ENCODE peak calls at places on chromosome 3, in four cellular contexts. One of them, this sample, is unnamed.

GRCh38 chr3:59056706-59057105 is 6.9 kb upstream of the CFAP20DC start:
- DNase-seq in IMR-90: peak; percentile 19
- DNase-seq in neuronal stem cell: no peak
- DNase-seq in H1: no peak
- DNase-seq in this sample: no peak

GRCh38 chr3:121545049-121545563 is 682 bp downstream of the POLQ start:
- DNase-seq in IMR-90: no peak
- DNase-seq in neuronal stem cell: no peak
- DNase-seq in H1: no peak
- DNase-seq in this sample: peak; percentile 36

GRCh38 chr3:151538706-151539403 is 78.0 kb upstream of the IGSF10 start:
- DNase-seq in IMR-90: peak; percentile 30
- DNase-seq in neuronal stem cell: no peak
- DNase-seq in H1: no peak
- DNase-seq in this sample: peak; percentile 41

GRCh38 chr3:13515786-13516783 is 32.8 kb upstream of the FBLN2 start:
- DNase-seq in IMR-90: no peak
- DNase-seq in neuronal stem cell: no peak
- DNase-seq in H1: no peak
- DNase-seq in this sample: no peak

GRCh38 chr3:136042608-136043221 is 77.2 kb downstream of the PPP2R3A start:
- DNase-seq in IMR-90: peak; percentile 70
- DNase-seq in neuronal stem cell: peak; percentile 15
- DNase-seq in H1: no peak
- DNase-seq in this sample: peak; percentile 52

GRCh38 chr3:149384911-149385321 is 7.5 kb upstream of the TM4SF1 start:
- DNase-seq in IMR-90: peak; percentile 91
- DNase-seq in neuronal stem cell: no peak
- DNase-seq in H1: no peak
- DNase-seq in this sample: peak; percentile 28

GRCh38 chr3:161273589-161274218 is 52.6 kb downstream of the NMD3 start:
- DNase-seq in IMR-90: peak; percentile 52
- DNase-seq in neuronal stem cell: peak; percentile 9
- DNase-seq in H1: no peak
- DNase-seq in this sample: peak; percentile 37

GRCh38 chr3:71551286-71551919 is 32.1 kb downstream of the FOXP1 start:
- DNase-seq in IMR-90: peak; percentile 66
- DNase-seq in neuronal stem cell: no peak
- DNase-seq in H1: no peak
- DNase-seq in this sample: no peak

GRCh38 chr3:15579071-15579470 is 22.3 kb downstream of the HACL1 start:
- DNase-seq in IMR-90: no peak
- DNase-seq in neuronal stem cell: no peak
- DNase-seq in H1: no peak
- DNase-seq in this sample: no peak

GRCh38 chr3:124671123-124671522 is 59.1 kb upstream of the UMPS start:
- DNase-seq in IMR-90: no peak
- DNase-seq in neuronal stem cell: no peak
- DNase-seq in H1: no peak
- DNase-seq in this sample: no peak

GRCh38 chr3:36393563-36393962 is 13.3 kb downstream of the STAC start:
- DNase-seq in IMR-90: no peak
- DNase-seq in neuronal stem cell: no peak
- DNase-seq in H1: no peak
- DNase-seq in this sample: no peak

DNA sequence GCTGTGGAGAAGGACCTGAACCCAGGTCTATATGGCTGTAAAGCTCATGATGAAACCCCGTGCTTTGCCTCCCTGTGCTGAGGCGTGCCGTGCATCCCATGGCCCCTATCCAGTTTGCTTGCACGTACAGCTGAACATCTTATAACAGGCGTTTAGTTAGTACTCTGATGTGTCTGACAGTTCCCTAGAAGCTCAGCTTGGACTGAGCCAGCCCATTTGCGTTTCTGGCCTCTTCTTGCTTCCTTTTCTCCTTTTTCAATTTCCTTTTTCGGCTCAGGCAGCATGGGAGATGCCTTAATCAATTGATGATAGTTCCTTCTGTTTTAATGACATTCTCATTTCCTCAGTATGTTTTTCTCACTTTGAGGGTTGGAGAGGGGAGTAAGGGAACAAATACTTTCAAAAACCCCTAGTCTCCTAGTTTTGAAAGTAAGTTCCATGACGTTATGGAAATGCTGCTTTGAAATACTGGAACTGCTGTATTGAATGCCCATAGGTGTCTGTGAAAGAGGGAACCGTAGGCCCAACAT is 18.8 kb downstream of the IL1RAP start:
- DNase-seq in IMR-90: no peak
- DNase-seq in neuronal stem cell: no peak
- DNase-seq in H1: no peak
- DNase-seq in this sample: no peak
- H2BK15ac ChIP-seq in IMR-90: peak overlapping the region; percentile 96
- H2BK15ac ChIP-seq in neuronal stem cell: no peak overlapping the region
- H2BK15ac ChIP-seq in H1: no peak overlapping the region
- H2BK15ac ChIP-seq in this sample: no peak overlapping the region

GRCh38 chr3:42066516-42067181 is 24.5 kb upstream of the TRAK1 start:
- DNase-seq in IMR-90: peak; percentile 74
- DNase-seq in neuronal stem cell: peak; percentile 27
- DNase-seq in H1: no peak
- DNase-seq in this sample: peak; percentile 71
- H3K4ac ChIP-seq in IMR-90: peak overlapping the region; percentile 83
- H3K4ac ChIP-seq in neuronal stem cell: no peak overlapping the region
- H3K4ac ChIP-seq in H1: no peak overlapping the region
- H3K4ac ChIP-seq in this sample: no peak overlapping the region

GRCh38 chr3:111978493-111978832 is 363 bp upstream of the ABHD10 start:
- DNase-seq in IMR-90: no peak
- DNase-seq in neuronal stem cell: no peak
- DNase-seq in H1: no peak
- DNase-seq in this sample: no peak
- H4K8ac ChIP-seq in IMR-90: peak overlapping the region; percentile 98
- H4K8ac ChIP-seq in neuronal stem cell: no peak overlapping the region
- H4K8ac ChIP-seq in H1: no peak overlapping the region
- H4K8ac ChIP-seq in this sample: no peak overlapping the region

DNA sequence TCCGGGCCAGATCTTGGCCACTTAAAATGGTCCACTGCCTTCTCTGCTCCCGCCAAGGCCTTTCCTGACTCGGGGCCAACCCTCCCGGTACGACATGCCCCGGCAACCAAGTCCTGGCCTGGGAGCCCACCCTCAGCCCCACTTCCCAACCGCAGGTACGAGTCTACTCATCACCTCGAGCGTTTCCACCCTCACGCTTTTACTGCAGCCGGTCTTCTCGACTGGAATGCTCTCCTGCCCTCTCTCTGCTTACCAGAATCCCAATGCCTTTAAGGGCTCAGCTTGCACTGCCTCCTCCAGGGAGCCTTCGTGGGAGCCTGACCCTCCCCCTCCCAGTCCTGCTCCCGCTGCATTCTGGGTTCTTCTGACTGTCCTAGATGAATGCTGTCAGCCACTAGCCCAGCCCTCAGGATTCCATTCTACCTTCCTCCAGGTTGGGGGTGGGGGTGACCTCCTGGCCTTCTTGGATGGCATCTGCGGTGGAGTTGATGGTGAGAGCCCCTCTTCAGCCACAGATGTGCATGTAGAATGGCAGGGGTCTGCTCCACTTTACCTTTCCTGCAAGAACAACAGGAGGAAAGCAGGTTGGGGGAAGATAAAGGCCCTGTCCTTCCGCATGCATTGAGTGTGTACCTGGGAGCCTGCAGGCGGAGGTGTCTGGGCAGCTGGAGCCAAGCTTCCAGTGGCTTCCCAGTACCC is 1.1 kb upstream of the CSRNP1 start:
- DNase-seq in IMR-90: no peak
- DNase-seq in neuronal stem cell: peak; percentile 39
- DNase-seq in H1: peak; percentile 84
- DNase-seq in this sample: peak; percentile 99
- H2BK15ac ChIP-seq in IMR-90: peak overlapping the region; percentile 67
- H2BK15ac ChIP-seq in neuronal stem cell: no peak overlapping the region
- H2BK15ac ChIP-seq in H1: peak overlapping the region; percentile 36
- H2BK15ac ChIP-seq in this sample: no peak overlapping the region

DNA sequence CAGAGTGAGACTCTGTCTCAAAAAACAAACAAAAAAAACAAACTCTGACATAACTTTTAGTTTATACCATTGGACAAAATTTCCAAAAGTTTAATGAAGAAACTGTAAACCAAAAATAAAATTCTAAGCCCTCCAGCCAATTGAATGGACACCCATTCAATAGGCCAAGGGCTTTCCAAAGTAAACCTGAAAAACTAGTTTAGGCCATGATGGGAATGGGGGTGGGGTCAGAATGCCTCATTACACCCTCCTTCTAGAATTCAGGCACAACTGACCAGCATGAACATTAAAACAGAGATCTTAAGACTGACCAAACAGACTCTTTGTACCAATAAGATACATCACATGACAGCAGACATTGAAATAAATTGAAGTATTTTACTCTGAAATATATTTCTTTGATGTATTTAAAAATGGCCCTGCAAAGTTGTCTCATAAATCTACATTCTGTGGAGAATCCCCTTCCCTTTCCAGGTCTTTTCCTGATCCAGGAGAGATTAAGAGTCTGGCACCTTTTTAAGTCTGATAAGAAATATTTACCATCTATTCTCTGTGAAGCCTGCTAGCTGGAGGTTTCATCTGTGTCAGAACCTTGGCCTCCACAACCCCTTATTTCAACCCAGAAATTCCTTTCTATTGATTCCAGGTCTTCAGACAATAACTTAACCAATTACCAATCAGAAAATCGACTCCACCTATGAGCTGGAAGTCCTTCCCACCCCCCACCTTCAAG is 15.7 kb downstream of the THOC7 start:
- DNase-seq in IMR-90: no peak
- DNase-seq in neuronal stem cell: no peak
- DNase-seq in H1: no peak
- DNase-seq in this sample: peak; percentile 92
- H3K4ac ChIP-seq in IMR-90: no peak overlapping the region
- H3K4ac ChIP-seq in neuronal stem cell: no peak overlapping the region
- H3K4ac ChIP-seq in H1: no peak overlapping the region
- H3K4ac ChIP-seq in this sample: peak overlapping the region; percentile 96

GRCh38 chr3:194140520-194141414 is 4.8 kb downstream of the HES1 start:
- DNase-seq in IMR-90: no peak
- DNase-seq in neuronal stem cell: peak; percentile 44
- DNase-seq in H1: peak; percentile 79
- DNase-seq in this sample: peak; percentile 91
- H4K8ac ChIP-seq in IMR-90: peak overlapping the region; percentile 65
- H4K8ac ChIP-seq in neuronal stem cell: no peak overlapping the region
- H4K8ac ChIP-seq in H1: peak overlapping the region; percentile 82
- H4K8ac ChIP-seq in this sample: peak overlapping the region; percentile 98

DNA sequence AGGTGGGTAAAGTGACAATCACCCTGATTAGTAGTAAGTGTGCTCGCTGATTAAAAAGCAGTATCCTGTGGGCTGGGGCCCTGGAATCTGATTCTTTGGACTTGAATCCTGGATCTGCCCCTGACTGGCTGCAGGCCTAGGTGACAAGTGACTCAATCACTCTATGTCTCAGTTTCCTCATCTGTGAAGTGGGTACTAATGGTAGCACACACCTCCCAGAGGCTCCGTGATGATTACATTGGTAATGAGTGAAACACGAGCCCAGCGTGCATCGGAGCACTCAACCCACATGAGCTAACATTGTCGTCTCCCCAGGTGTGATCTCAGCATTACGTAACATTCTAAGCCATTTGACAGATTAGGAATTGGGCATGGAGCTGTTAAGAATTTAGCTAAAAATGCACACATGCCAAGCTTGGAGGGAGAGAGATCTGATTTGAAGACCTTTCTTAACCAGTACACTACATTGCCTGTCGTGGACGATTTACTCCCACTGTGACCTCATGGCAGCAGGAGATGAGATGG is 32.2 kb downstream of the MGLL start:
- DNase-seq in IMR-90: no peak
- DNase-seq in neuronal stem cell: no peak
- DNase-seq in H1: no peak
- DNase-seq in this sample: no peak
- H2BK15ac ChIP-seq in IMR-90: peak overlapping the region; percentile 100
- H2BK15ac ChIP-seq in neuronal stem cell: no peak overlapping the region
- H2BK15ac ChIP-seq in H1: no peak overlapping the region
- H2BK15ac ChIP-seq in this sample: no peak overlapping the region